ENCODE peak calls at places on chromosomes 4 and X, in six cellular contexts. I, A, U, H, D and R are unnamed samples.

GRCh38 chr4:168923526-168924194 is 86.4 kb downstream of the CBR4 start:
- DNase-seq in H (peak; percentile 66), A (peak; percentile 57), I (peak; percentile 68), U (no peak), D (no peak), R (peak; percentile 79)

GRCh38 chrX:15207384-15207783 is 62.5 kb downstream of the ASB9 start:
- DNase-seq in D (no peak), A (no peak), H (no peak), I (no peak), U (no peak), R (no peak)

GRCh38 chrX:103793541-103793932 is 16.9 kb downstream of the PLP1 start:
- DNase-seq in I (no peak), H (no peak), D (no peak), U (no peak), A (no peak), R (no peak)

GRCh38 chr4:107213880-107214279 is 177.8 kb upstream of the DKK2 start:
- DNase-seq in D (no peak), I (no peak), A (no peak), U (no peak), H (no peak), R (peak; percentile 36)

GRCh38 chr4:95929448-95930064 is 89.7 kb downstream of the PDHA2 start:
- DNase-seq in A (no peak), D (no peak), I (no peak), H (no peak), U (no peak), R (no peak)

GRCh38 chr4:68950033-68950432 is 1.6 kb downstream of the UGT2A3 start:
- DNase-seq in D (no peak), H (no peak), U (no peak), I (no peak), A (no peak), R (no peak)

GRCh38 chr4:3391422-3391821 is 50.3 kb upstream of the HGFAC start:
- DNase-seq in A (no peak), U (no peak), H (no peak), D (peak; percentile 72), I (no peak), R (no peak)

GRCh38 chr4:184400375-184400870 is 73.9 kb downstream of the IRF2 start:
- DNase-seq in H (peak; percentile 45), I (peak; percentile 15), A (peak; percentile 81), D (no peak), U (no peak), R (peak; percentile 74)

GRCh38 chr4:6539009-6539764 is 35.8 kb upstream of the MAN2B2 start:
- DNase-seq in U (no peak), D (no peak), H (no peak), I (no peak), A (no peak), R (no peak)

GRCh38 chr4:92488496-92488895 is 184.7 kb downstream of the GRID2 start:
- DNase-seq in I (no peak), D (no peak), H (no peak), A (no peak), U (no peak), R (no peak)

GRCh38 chr4:159398236-159398638 is 295.4 kb downstream of the RAPGEF2 start:
- DNase-seq in H (no peak), A (peak; percentile 59), I (no peak), U (no peak), D (no peak), R (peak; percentile 11)

GRCh38 chrX:155888139-155888538 is 7.0 kb downstream of the VAMP7 start:
- DNase-seq in A (peak; percentile 8), U (peak; percentile 80), H (no peak), I (peak; percentile 27), D (no peak), R (peak; percentile 32)

GRCh38 chrX:149151805-149152757 is 353.0 kb downstream of the IDS start:
- DNase-seq in D (no peak), U (no peak), I (no peak), H (no peak), A (no peak), R (peak; percentile 13)

GRCh38 chr4:129213692-129214091 is 117.7 kb downstream of the C4orf33 start:
- DNase-seq in D (no peak), I (no peak), U (no peak), H (no peak), A (no peak), R (no peak)

GRCh38 chr4:39259571-39260330 is 77.4 kb downstream of the WDR19 start:
- DNase-seq in H (no peak), A (peak; percentile 19), I (no peak), D (no peak), U (no peak), R (peak; percentile 16)

GRCh38 chr4:20528508-20528907 is 171.8 kb upstream of the PACRGL start:
- DNase-seq in D (no peak), I (no peak), H (no peak), A (no peak), U (no peak), R (peak; percentile 37)

GRCh38 chrX:154354516-154354915 is 19.9 kb downstream of the FLNA start:
- DNase-seq in A (no peak), H (no peak), D (no peak), U (no peak), I (no peak), R (no peak)

GRCh38 chr4:108411836-108412235 is 208.5 kb upstream of the RPL34 start:
- DNase-seq in D (no peak), A (no peak), I (no peak), H (no peak), U (no peak), R (no peak)

GRCh38 chr4:15188581-15189539 is 186.6 kb downstream of the CPEB2 start:
- DNase-seq in A (no peak), D (no peak), U (no peak), H (no peak), I (no peak), R (no peak)

GRCh38 chr4:183220246-183220645 is 99.8 kb downstream of the CLDN22 start:
- DNase-seq in U (no peak), A (no peak), D (no peak), H (no peak), I (no peak), R (no peak)

GRCh38 chrX:48934581-48935331 is 15.9 kb upstream of the PIM2 start:
- DNase-seq in I (no peak), D (no peak), U (no peak), H (no peak), A (no peak), R (no peak)